ENCODE peak calls at places on chromosomes 16 and 17, in nine cellular contexts. C, N, H, F, U, A, Z, S and P are unnamed samples.

GRCh38 chr17:2138318-2138717 is 83.4 kb downstream of the HIC1 start:
- DNase-seq in C (no peak), N (peak; percentile 16), H (no peak), F (no peak), U (peak; percentile 16), A (no peak), Z (no peak), S (no peak), P (no peak)

GRCh38 chr17:41404024-41404651 is 6.7 kb upstream of the KRT31 start:
- DNase-seq in C (peak; percentile 99), N (no peak), H (peak; percentile 94), F (no peak), U (peak; percentile 94), A (no peak), Z (peak; percentile 67), S (no peak), P (peak; percentile 88)

GRCh38 chr16:760498-761343 is at the start of gene MSLN:
- DNase-seq in C (peak; percentile 67), N (peak; percentile 6), H (no peak), F (no peak), U (no peak), A (no peak), Z (no peak), S (peak; percentile 52), P (no peak)

GRCh38 chr16:67419931-67420330 is 3.7 kb upstream of the ZDHHC1 start:
- DNase-seq in C (no peak), N (no peak), H (no peak), F (no peak), U (no peak), A (no peak), Z (no peak), S (no peak), P (no peak)

GRCh38 chr17:63434951-63435571 is 11.0 kb downstream of the CYB561 start:
- DNase-seq in C (peak; percentile 37), N (peak; percentile 78), H (no peak), F (peak; percentile 84), U (peak; percentile 52), A (peak; percentile 82), Z (no peak), S (peak; percentile 89), P (no peak)

GRCh38 chr17:81413497-81414135 is 18.4 kb downstream of the BAHCC1 start:
- DNase-seq in C (no peak), N (no peak), H (no peak), F (no peak), U (no peak), A (no peak), Z (no peak), S (no peak), P (no peak)

GRCh38 chr16:82169861-82170845 is at the start of gene MPHOSPH6:
- DNase-seq in C (peak; percentile 80), N (peak; percentile 91), H (peak; percentile 33), F (peak; percentile 91), U (peak; percentile 89), A (peak; percentile 95), Z (peak; percentile 64), S (peak; percentile 90), P (peak; percentile 77)

GRCh38 chr16:56967733-56968132 is 6.0 kb downstream of the CETP start:
- DNase-seq in C (no peak), N (no peak), H (no peak), F (no peak), U (no peak), A (no peak), Z (no peak), S (no peak), P (no peak)

GRCh38 chr17:63826468-63827001 is 696 bp upstream of the PSMC5 start:
- DNase-seq in C (no peak), N (peak; percentile 12), H (no peak), F (no peak), U (no peak), A (no peak), Z (no peak), S (no peak), P (no peak)

GRCh38 chr17:79852748-79853147 is 13.5 kb upstream of the CBX4 start:
- DNase-seq in C (no peak), N (no peak), H (no peak), F (no peak), U (peak; percentile 40), A (no peak), Z (peak; percentile 73), S (no peak), P (no peak)

GRCh38 chr17:71470062-71470461 is 650.8 kb upstream of the SOX9 start:
- DNase-seq in C (no peak), N (no peak), H (no peak), F (no peak), U (no peak), A (no peak), Z (no peak), S (no peak), P (no peak)

GRCh38 chr16:68370921-68371651 is 60.3 kb downstream of the PRMT7 start:
- DNase-seq in C (no peak), N (no peak), H (no peak), F (no peak), U (no peak), A (peak; percentile 43), Z (no peak), S (no peak), P (no peak)

GRCh38 chr17:43212641-43213490 is 1.2 kb downstream of the TMEM106A start:
- DNase-seq in C (no peak), N (no peak), H (no peak), F (no peak), U (peak; percentile 21), A (no peak), Z (no peak), S (no peak), P (no peak)

GRCh38 chr17:61770752-61771533 is 92.4 kb downstream of the BRIP1 start:
- DNase-seq in C (no peak), N (no peak), H (peak; percentile 31), F (no peak), U (peak; percentile 85), A (no peak), Z (peak; percentile 12), S (no peak), P (no peak)

GRCh38 chr16:53666816-53667415 is 36.7 kb downstream of the RPGRIP1L start:
- DNase-seq in C (no peak), N (no peak), H (peak; percentile 35), F (no peak), U (no peak), A (no peak), Z (no peak), S (no peak), P (no peak)

GRCh38 chr16:53668869-53669268 is 34.8 kb downstream of the RPGRIP1L start:
- DNase-seq in C (no peak), N (no peak), H (no peak), F (no peak), U (peak; percentile 37), A (no peak), Z (no peak), S (no peak), P (no peak)

DNA sequence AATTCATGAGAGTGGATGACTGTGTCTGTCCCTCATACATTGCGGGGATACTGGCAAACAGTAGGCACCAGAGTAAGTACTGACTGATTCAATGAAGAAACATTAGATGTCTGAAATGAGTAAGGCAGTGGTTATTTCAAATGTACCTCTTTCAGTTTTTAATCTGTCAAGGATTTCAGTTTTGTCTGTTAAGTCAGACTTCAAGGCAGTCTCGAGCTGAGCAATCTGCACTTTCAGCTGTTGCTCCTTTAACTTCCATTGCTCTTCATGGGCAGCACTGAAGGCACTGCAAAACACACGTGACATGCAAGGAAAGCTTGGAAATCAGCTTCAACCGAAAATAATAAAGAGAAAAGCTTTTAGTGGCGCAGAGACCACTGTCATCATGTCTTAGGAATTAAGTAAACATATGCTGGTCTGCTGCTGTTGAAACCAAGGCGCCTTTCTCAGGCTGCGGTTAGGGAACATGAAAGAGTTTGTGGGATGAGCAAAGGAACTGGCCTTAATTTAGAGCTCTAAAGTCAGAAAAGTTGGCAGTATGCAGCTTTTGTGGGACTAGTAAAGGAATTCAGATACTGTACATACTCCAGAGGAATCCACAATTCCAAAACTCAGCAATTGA is 38.8 kb downstream of the RPGRIP1L start:
- DNase-seq in C (no peak), N (no peak), H (peak; percentile 91), F (no peak), U (peak; percentile 75), A (no peak), Z (peak; percentile 59), S (no peak), P (peak; percentile 85)
- H3K4me3 ChIP-seq in C (no peak overlapping the region), N (peak overlapping the region; percentile 19), H (no peak overlapping the region), F (no peak overlapping the region), U (no peak overlapping the region), A (no peak overlapping the region), Z (no peak overlapping the region), S (no peak overlapping the region), P (no peak overlapping the region)

GRCh38 chr16:14362774-14363371 is 267.2 kb downstream of the PARN start:
- DNase-seq in C (no peak), N (no peak), H (peak; percentile 47), F (no peak), U (peak; percentile 29), A (no peak), Z (peak; percentile 20), S (no peak), P (no peak)
- H3K4me3 ChIP-seq in C (no peak overlapping the region), N (no peak overlapping the region), H (peak overlapping the region; percentile 19), F (no peak overlapping the region), U (no peak overlapping the region), A (no peak overlapping the region), Z (no peak overlapping the region), S (no peak overlapping the region), P (peak overlapping the region; percentile 7)

DNA sequence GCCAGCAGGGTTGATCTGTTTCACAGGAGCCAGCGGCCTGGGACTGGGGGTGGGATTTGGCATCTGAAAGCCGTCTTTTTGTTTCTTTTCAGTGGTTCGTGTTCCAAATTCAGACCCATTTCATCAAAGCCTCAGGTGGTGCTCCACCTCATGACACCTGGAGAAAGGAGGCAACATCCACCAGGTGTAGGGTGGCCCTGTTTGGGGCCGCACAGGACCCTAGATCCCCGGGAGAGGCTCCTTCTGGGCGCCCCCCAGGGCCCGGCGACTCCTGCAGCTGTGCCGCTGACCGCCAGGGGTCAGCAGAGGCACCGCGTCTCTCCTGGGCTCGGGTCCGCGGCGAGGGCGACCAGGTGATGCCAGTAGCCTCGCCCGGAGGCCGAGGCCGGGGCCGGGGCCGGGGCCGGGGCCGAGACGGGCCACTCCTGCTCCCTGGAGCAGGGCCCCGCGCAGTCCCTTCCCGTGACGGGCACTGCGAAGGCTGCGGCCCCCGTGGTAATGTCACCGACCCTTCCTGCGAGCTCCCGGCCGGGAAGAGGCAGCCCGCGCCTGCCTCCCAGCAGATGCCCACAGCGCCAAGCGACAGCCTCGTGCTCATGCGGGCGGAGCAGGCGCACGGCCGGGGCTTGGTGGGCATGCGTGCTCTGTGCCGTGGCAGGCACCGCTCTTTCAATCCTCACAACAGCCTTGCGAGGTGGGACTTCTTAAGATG is 118.6 kb downstream of the C16orf78 start:
- DNase-seq in C (no peak), N (peak; percentile 40), H (no peak), F (peak; percentile 67), U (peak; percentile 9), A (peak; percentile 60), Z (no peak), S (no peak), P (no peak)
- H3K4me3 ChIP-seq in C (peak overlapping the region; percentile 50), N (peak overlapping the region; percentile 46), H (no peak overlapping the region), F (peak overlapping the region; percentile 37), U (no peak overlapping the region), A (no peak overlapping the region), Z (no peak overlapping the region), S (no peak overlapping the region), P (no peak overlapping the region)

DNA sequence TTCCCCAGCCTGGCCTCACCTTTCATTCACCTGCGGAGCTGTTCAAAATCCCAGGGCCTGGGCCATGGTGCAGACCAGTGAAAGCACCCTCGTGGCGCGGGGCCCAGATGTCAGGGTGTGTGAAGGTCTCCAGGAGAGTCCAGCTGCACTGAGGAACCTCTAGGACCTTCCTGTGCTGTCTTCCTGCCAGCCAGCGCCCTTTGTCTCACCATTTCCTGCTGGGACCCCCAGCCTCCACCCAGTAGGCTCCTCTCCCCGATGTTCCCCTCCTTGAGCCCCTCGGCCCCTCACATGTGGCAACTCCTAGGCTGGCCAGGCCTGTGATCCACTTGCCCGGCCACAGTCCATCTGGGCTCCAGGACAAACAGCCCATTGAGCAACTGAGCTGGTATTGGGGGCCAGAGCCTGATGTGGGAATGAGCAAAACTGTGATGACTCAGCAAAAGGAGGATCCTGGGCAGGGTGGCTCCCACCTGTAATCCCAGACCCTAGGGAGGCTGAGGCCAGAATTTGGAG is 677 bp downstream of the SULT1A2 start:
- DNase-seq in C (no peak), N (no peak), H (no peak), F (no peak), U (no peak), A (no peak), Z (no peak), S (no peak), P (no peak)
- H3K4me3 ChIP-seq in C (no peak overlapping the region), N (no peak overlapping the region), H (no peak overlapping the region), F (no peak overlapping the region), U (no peak overlapping the region), A (no peak overlapping the region), Z (no peak overlapping the region), S (no peak overlapping the region), P (no peak overlapping the region)